ENCODE peak calls at places on chromosome 16, in ten cellular contexts. Q, O, L, X, N, I, Y, S, Z and P are unnamed samples.
A peak's percentile ranks its signal among the peaks of the same experiment; 100 is the strongest.

GRCh38 chr16:11992008-11992584 is 15.6 kb downstream of the SNX29 start:
- DNase-seq in Q (no peak), O (no peak), L (no peak), X (no peak), N (no peak), I (no peak), Y (no peak), S (no peak), Z (no peak), P (no peak)

GRCh38 chr16:48426244-48427135 is 41.3 kb upstream of the SIAH1 start:
- DNase-seq in Q (no peak), O (no peak), L (no peak), X (no peak), N (no peak), I (no peak), Y (peak; percentile 62), S (peak; percentile 56), Z (no peak), P (no peak)

GRCh38 chr16:22685162-22685830 is 128.7 kb upstream of the HS3ST2 start:
- DNase-seq in Q (peak; percentile 58), O (no peak), L (peak; percentile 98), X (no peak), N (no peak), I (no peak), Y (no peak), S (no peak), Z (no peak), P (no peak)

GRCh38 chr16:5231246-5231759 is 133.7 kb upstream of the EEF2KMT start:
- DNase-seq in Q (no peak), O (no peak), L (no peak), X (no peak), N (no peak), I (no peak), Y (no peak), S (no peak), Z (no peak), P (no peak)

GRCh38 chr16:18932243-18932997 is 6.2 kb upstream of the SMG1 start:
- DNase-seq in Q (no peak), O (no peak), L (peak; percentile 90), X (no peak), N (peak; percentile 22), I (no peak), Y (peak; percentile 74), S (no peak), Z (peak; percentile 35), P (no peak)

GRCh38 chr16:48499822-48500440 is 110.0 kb downstream of the N4BP1 start:
- DNase-seq in Q (no peak), O (no peak), L (peak; percentile 80), X (peak; percentile 56), N (peak; percentile 52), I (no peak), Y (peak; percentile 94), S (no peak), Z (peak; percentile 33), P (no peak)

GRCh38 chr16:3474136-3474779 is 21.0 kb downstream of the C16orf90 start:
- DNase-seq in Q (no peak), O (no peak), L (no peak), X (peak; percentile 36), N (no peak), I (no peak), Y (no peak), S (no peak), Z (no peak), P (no peak)

GRCh38 chr16:66103245-66103644 is 263.2 kb upstream of the CDH5 start:
- DNase-seq in Q (no peak), O (no peak), L (no peak), X (no peak), N (no peak), I (no peak), Y (peak; percentile 42), S (no peak), Z (no peak), P (no peak)

GRCh38 chr16:25914357-25914962 is 222.7 kb downstream of the HS3ST4 start:
- DNase-seq in Q (no peak), O (no peak), L (no peak), X (no peak), N (no peak), I (no peak), Y (no peak), S (no peak), Z (no peak), P (no peak)

GRCh38 chr16:85144026-85144915 is 32.0 kb upstream of the CIBAR2 start:
- DNase-seq in Q (no peak), O (no peak), L (no peak), X (no peak), N (no peak), I (no peak), Y (no peak), S (no peak), Z (no peak), P (no peak)

GRCh38 chr16:85146922-85147651 is 34.8 kb upstream of the CIBAR2 start:
- DNase-seq in Q (no peak), O (no peak), L (no peak), X (no peak), N (no peak), I (no peak), Y (no peak), S (no peak), Z (no peak), P (no peak)

GRCh38 chr16:85145188-85145587 is 32.9 kb upstream of the CIBAR2 start:
- DNase-seq in Q (no peak), O (no peak), L (no peak), X (no peak), N (no peak), I (no peak), Y (no peak), S (no peak), Z (no peak), P (no peak)

GRCh38 chr16:85146532-85146797 is 34.2 kb upstream of the CIBAR2 start:
- DNase-seq in Q (no peak), O (no peak), L (no peak), X (no peak), N (no peak), I (no peak), Y (no peak), S (no peak), Z (no peak), P (no peak)

GRCh38 chr16:85145734-85146531 is 33.7 kb upstream of the CIBAR2 start:
- DNase-seq in Q (no peak), O (no peak), L (no peak), X (peak; percentile 68), N (no peak), I (no peak), Y (peak; percentile 11), S (no peak), Z (no peak), P (no peak)
- H3K4me1 ChIP-seq in Q (peaks cover 18% of the 10 kb centered on the region), O (no peaks in the 10 kb centered on the region), L (peaks cover 31% of the 10 kb centered on the region), X (no peaks in the 10 kb centered on the region), N (no peaks in the 10 kb centered on the region), I (no peaks in the 10 kb centered on the region), Y (peaks cover under 1% of the 10 kb centered on the region), S (no peaks in the 10 kb centered on the region), Z (peaks cover 4% of the 10 kb centered on the region), P (peaks cover 6% of the 10 kb centered on the region)

GRCh38 chr16:73793286-73793685 is 503.3 kb upstream of the PSMD7 start:
- DNase-seq in Q (no peak), O (no peak), L (no peak), X (no peak), N (no peak), I (no peak), Y (no peak), S (no peak), Z (no peak), P (no peak)
- H3K36me3 ChIP-seq in Q (no peaks in the 10 kb centered on the region), O (no peaks in the 10 kb centered on the region), L (no peaks in the 10 kb centered on the region), X (no peaks in the 10 kb centered on the region), N (no peaks in the 10 kb centered on the region), I (no peaks in the 10 kb centered on the region), Y (no peaks in the 10 kb centered on the region), S (no peaks in the 10 kb centered on the region), Z (no peaks in the 10 kb centered on the region), P (no peaks in the 10 kb centered on the region)

DNA sequence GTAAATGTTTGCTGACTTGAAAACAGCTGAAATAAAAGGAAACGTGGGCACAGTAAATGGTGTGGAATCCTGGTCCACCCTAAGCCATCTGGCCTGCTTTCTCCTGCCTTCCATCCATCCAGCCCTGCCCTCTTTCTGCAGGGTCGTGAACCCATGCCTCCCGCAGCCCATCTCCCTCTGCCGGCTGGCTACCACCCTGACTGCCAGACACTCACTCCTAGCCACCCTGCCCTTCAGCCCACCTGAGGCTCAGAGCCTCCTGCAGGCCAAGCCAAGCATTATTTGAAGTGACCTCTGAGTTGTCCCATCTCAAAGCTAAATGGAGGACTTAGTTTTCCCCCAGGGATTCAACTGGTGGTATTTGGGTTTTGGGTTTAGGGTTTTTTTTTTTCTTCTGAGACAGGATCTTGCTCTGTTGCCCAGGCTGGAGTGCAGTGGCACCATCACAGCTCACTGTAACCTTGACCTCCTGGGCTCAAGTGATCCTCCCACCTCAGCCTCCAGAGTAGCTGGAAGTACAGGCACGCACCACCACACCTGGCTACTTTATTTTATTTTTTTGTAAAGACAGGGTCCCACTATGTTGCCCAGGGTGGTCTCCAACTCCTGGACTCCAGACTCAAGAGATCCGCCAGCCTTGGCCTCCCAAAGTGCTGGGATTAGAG is 8.4 kb downstream of the ZDHHC1 start:
- DNase-seq in Q (no peak), O (no peak), L (no peak), X (no peak), N (no peak), I (no peak), Y (no peak), S (no peak), Z (no peak), P (no peak)
- H3K4me1 ChIP-seq in Q (peaks cover 14% of the 10 kb centered on the region), O (no peaks in the 10 kb centered on the region), L (no peaks in the 10 kb centered on the region), X (peaks cover 30% of the 10 kb centered on the region), N (peaks cover 34% of the 10 kb centered on the region), I (no peaks in the 10 kb centered on the region), Y (peaks cover 24% of the 10 kb centered on the region), S (no peaks in the 10 kb centered on the region), Z (peaks cover 57% of the 10 kb centered on the region), P (peaks cover 9% of the 10 kb centered on the region)

GRCh38 chr16:87033021-87033471 is 284.1 kb downstream of the C16orf95 start:
- DNase-seq in Q (no peak), O (no peak), L (peak; percentile 86), X (no peak), N (no peak), I (no peak), Y (no peak), S (no peak), Z (no peak), P (no peak)

GRCh38 chr16:87033541-87034300 is 283.5 kb downstream of the C16orf95 start:
- DNase-seq in Q (no peak), O (no peak), L (no peak), X (no peak), N (no peak), I (no peak), Y (peak; percentile 50), S (no peak), Z (no peak), P (no peak)

GRCh38 chr16:87034317-87034716 is 282.9 kb downstream of the C16orf95 start:
- DNase-seq in Q (no peak), O (no peak), L (no peak), X (no peak), N (no peak), I (no peak), Y (peak; percentile 25), S (no peak), Z (no peak), P (no peak)

GRCh38 chr16:87035053-87035452 is 282.1 kb downstream of the C16orf95 start:
- DNase-seq in Q (no peak), O (no peak), L (no peak), X (no peak), N (no peak), I (no peak), Y (no peak), S (no peak), Z (no peak), P (no peak)

DNA sequence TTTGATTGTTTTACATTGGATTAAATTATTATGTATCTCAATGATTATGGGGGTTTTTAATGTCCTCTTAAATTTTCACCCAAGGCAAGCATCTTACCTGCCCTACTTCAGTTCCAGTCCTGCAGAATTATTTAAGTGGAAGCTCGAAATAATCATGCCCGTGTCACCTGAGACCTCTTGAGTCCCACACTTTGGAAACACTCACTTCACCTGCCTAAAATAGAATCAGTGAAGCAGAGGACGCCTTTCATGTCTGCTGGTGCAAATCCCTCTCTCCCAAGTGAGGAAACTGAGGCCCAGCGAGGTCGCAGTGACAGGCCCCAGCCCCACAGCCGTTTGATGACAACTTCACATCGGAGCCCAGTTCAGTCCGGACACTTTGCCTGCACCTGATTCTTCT is 284.6 kb downstream of the C16orf95 start:
- DNase-seq in Q (no peak), O (no peak), L (no peak), X (no peak), N (no peak), I (no peak), Y (no peak), S (no peak), Z (no peak), P (no peak)
- H3K36me3 ChIP-seq in Q (no peaks in the 10 kb centered on the region), O (no peaks in the 10 kb centered on the region), L (no peaks in the 10 kb centered on the region), X (no peaks in the 10 kb centered on the region), N (no peaks in the 10 kb centered on the region), I (no peaks in the 10 kb centered on the region), Y (no peaks in the 10 kb centered on the region), S (no peaks in the 10 kb centered on the region), Z (no peaks in the 10 kb centered on the region), P (no peaks in the 10 kb centered on the region)